ENCODE peak calls at places on chromosomes 12 and 14, in ten cellular contexts. D is uterus, L is fibroblast of mammary gland, X is GM23338, P is AG10803, Z is dorsolateral prefrontal cortex, A is fibroblast of the aortic adventitia, Y is thoracic aorta, J is psoas muscle, I is Peyer's patch. U is an unnamed sample.

GRCh38 chr14:58711382-58711781 is 73.6 kb downstream of the DACT1 start:
- DNase-seq in Y (no peak), P (no peak), D (no peak), J (no peak), A (no peak), L (no peak), X (no peak), I (no peak), Z (no peak), U (no peak)

GRCh38 chr12:56087220-56087619 is 7.3 kb downstream of the ERBB3 start:
- DNase-seq in Y (no peak), Z (no peak), A (peak), X (no peak), J (peak), P (peak), I (peak), L (peak), D (no peak), U (peak)

GRCh38 chr12:2449586-2449985 is 345.2 kb upstream of the FKBP4 start:
- DNase-seq in X (no peak), Y (no peak), L (no peak), P (no peak), Z (no peak), A (no peak), D (no peak), J (no peak), I (no peak), U (no peak)

GRCh38 chr14:49970474-49971147 is 77.7 kb downstream of the ARF6 start:
- DNase-seq in X (no peak), I (no peak), Z (no peak), D (no peak), J (no peak), L (peak), A (peak), Y (no peak), P (peak), U (no peak)

GRCh38 chr12:45462506-45462905 is 246.6 kb downstream of the ANO6 start:
- DNase-seq in X (no peak), A (no peak), Y (no peak), L (no peak), I (no peak), Z (no peak), D (no peak), P (no peak), J (no peak), U (no peak)

GRCh38 chr12:32264995-32265394 is 134.4 kb upstream of the FGD4 start:
- DNase-seq in Z (no peak), X (no peak), J (no peak), L (peak), A (no peak), P (peak), Y (no peak), I (no peak), D (no peak), U (no peak)

GRCh38 chr14:73755434-73756014 is 41.3 kb upstream of the PNMA1 start:
- DNase-seq in X (no peak), D (no peak), A (no peak), L (no peak), I (peak), Z (no peak), J (no peak), P (no peak), Y (no peak), U (peak)

GRCh38 chr12:118160536-118160935 is 24.6 kb downstream of the PEBP1 start:
- DNase-seq in L (no peak), A (no peak), P (no peak), D (no peak), I (no peak), Y (no peak), J (no peak), X (no peak), Z (no peak), U (no peak)

GRCh38 chr12:46370792-46371717 is 1.5 kb downstream of the SLC38A2 start:
- DNase-seq in Z (peak), I (peak), X (peak), P (peak), A (peak), J (peak), L (peak), D (peak), Y (peak), U (no peak)

GRCh38 chr14:42965512-42965911 is 1358.8 kb downstream of the LRFN5 start:
- DNase-seq in P (no peak), X (no peak), D (no peak), Y (no peak), Z (no peak), J (no peak), A (no peak), I (no peak), L (no peak), U (no peak)

DNA sequence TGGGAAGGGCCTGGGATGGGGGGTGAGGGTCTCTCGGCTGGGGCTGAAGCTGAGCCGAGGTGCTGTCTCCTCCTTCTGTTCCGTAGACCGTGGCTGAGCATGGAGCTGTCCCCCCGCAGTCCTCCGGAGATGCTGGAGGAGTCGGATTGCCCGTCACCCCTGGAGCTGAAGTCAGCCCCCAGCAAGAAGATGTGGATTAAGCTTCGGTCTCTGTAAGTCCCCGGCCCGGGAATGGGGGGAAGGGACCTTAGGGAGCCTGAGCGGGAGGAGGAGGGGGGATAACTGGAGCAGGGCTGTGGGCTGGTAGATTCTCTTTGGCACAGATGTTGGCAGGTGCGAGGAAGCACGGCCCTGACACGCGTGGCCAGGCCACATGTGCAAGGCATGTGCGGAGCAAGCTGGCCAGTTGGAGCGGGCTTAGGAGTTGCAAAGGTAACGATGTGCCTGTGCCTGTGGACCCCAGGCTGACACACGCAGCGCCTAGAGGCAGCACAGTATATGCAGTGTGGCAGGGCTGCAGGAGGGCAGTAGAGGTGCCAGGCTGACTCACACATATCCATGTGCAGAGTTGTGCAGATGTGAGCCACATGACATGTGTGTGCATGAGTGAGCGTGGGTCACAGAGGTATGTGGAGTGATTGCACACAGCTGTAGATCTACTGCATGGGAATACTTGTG is 512 bp downstream of the PDE1B start:
- DNase-seq in A (no peak), Y (no peak), I (no peak), P (peak), J (no peak), X (peak), L (peak), Z (peak), D (no peak), U (no peak)
- H3K4me3 ChIP-seq in A (peak), Y (peak), I (peak), P (peak), J (peak), X (peak), L (no peak), Z (peak), D (peak), U (peak)

DNA sequence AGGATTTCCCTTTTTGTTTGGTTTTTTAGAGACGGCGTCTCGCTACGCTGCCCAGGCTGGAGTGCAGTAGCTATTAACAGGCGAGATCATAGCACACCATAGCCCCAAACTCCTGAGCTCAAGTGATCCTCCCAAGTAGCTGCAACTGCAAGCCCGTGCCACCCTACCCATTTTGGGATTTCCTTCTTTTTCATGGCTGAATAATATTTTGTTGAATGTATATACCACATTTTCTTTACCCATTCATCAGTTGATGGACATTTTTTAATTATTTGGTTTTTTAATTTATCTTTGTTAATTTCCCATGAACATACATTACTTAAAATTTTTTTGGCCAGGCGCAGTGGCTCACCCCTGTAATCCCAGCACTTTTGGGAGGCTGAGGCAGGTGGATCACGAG is 15.2 kb downstream of the PITPNM2 start:
- DNase-seq in D (no peak), J (no peak), Y (no peak), P (no peak), X (no peak), I (no peak), Z (no peak), L (no peak), A (no peak), U (no peak)
- TF ChIP-seq CTCF in D (no peak), J (no peak), Y (no peak), P (no peak), X (no peak), I (no peak), Z (no peak), L (no peak), A (no peak), U (no peak)

GRCh38 chr12:113425960-113426453 is 3.8 kb downstream of the SDSL start:
- DNase-seq in A (no peak), P (no peak), J (no peak), Z (no peak), Y (no peak), L (no peak), I (no peak), X (peak), D (no peak), U (no peak)
- H3K4me3 ChIP-seq in A (no peak), P (no peak), J (no peak), Z (no peak), Y (no peak), L (no peak), I (no peak), X (peak), D (no peak), U (no peak)

GRCh38 chr14:92792885-92793284 is 1.2 kb upstream of the GOLGA5 start:
- DNase-seq in J (no peak), A (no peak), L (peak), X (peak), Z (no peak), D (no peak), I (no peak), Y (no peak), P (peak), U (no peak)
- TF ChIP-seq CTCF in J (no peak), A (no peak), L (no peak), X (peak), Z (no peak), D (no peak), I (no peak), Y (no peak), P (no peak), U (no peak)

DNA sequence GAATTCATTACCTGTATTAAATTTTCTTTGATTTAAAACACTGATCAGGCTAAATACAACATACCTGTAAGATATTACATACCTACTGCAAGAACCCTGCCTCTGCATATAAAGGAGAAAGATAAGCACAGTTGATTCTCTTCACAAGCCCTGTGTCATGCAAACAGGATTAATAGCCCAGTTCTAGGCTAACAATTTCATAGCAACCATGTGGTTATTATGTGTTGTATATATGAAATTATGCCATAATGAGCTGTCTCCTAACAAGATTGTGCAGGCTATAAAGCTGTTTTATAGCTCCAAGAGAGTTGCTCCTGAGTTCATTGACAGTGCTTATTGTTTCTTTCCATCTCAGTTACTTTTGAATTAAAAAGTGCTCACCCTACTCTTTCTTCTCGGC is 609.3 kb downstream of the DIO2 start:
- DNase-seq in D (no peak), A (no peak), J (no peak), Y (no peak), X (no peak), I (no peak), Z (no peak), P (no peak), L (no peak), U (no peak)
- H3K4me3 ChIP-seq in D (no peak), A (no peak), J (no peak), Y (no peak), X (no peak), I (no peak), Z (no peak), P (no peak), L (no peak), U (no peak)

GRCh38 chr12:92539966-92540791 is 162.6 kb upstream of the PLEKHG7 start:
- DNase-seq in A (no peak), Y (no peak), Z (no peak), J (no peak), L (no peak), X (peak), P (no peak), D (no peak), I (no peak), U (no peak)
- TF ChIP-seq CTCF in A (no peak), Y (peak), Z (no peak), J (no peak), L (no peak), X (no peak), P (no peak), D (no peak), I (no peak), U (no peak)

GRCh38 chr14:75275598-75275997 is 3.0 kb upstream of the FOS start:
- DNase-seq in D (no peak), L (no peak), X (no peak), Z (no peak), A (no peak), J (no peak), Y (no peak), P (no peak), I (no peak), U (no peak)

GRCh38 chr14:75274899-75275569 is 3.6 kb upstream of the FOS start:
- DNase-seq in P (no peak), L (peak), I (no peak), X (no peak), Y (no peak), J (no peak), Z (peak), D (no peak), A (no peak), U (no peak)

GRCh38 chr14:75273272-75274044 is 5.2 kb upstream of the FOS start:
- DNase-seq in I (no peak), X (no peak), Y (no peak), D (no peak), Z (peak), L (peak), A (peak), P (peak), J (no peak), U (no peak)

GRCh38 chr14:75271514-75271913 is 7.1 kb upstream of the FOS start:
- DNase-seq in L (no peak), J (no peak), Z (no peak), P (no peak), D (no peak), Y (no peak), A (no peak), X (no peak), I (no peak), U (no peak)

DNA sequence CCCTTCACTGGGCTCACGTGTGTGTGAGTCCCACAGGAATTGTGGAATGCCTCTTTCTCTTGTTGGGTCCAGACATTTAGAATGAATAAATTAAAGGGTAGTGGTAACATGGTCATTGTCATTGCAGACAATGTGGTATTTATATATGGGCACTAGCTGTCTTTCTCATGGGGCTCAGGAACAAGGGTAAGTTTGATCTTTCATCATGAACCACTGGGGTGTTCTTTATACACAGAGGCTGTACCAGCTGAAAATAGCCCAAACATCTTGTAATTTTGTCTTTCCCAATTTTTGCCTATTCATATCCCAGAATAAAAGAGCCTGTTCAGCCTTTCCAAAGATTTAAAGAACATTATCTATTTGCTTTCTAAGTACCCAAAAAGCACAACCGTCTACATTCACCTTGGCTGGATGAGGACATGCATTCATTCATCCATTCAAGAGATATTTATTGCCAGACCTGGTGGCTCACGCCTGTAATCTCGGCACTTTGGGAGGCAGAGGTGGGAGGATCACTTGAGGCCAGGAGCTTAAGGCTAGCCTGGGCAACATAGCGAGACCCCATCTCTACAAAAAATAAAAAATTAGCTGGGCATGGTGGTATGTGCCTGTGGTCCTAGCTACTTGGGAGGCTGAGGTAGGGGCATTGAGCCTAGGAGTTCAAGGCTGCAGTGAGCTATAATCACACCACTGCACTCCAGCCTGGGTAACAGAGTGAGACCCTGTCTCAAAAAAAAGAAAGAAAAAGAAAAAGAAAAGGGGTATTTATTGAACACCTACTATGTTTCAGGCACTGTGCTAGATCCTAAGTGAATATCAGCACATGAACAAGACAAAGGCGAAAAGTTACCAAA is 4.4 kb upstream of the FOS start:
- DNase-seq in Y (no peak), D (no peak), L (no peak), P (no peak), X (no peak), A (no peak), I (no peak), Z (no peak), J (no peak), U (no peak)
- H3K4me3 ChIP-seq in Y (no peak), D (no peak), L (no peak), P (no peak), X (no peak), A (no peak), I (no peak), Z (no peak), J (no peak), U (no peak)

U was measured in LNCaP clone FGC.